ENCODE peak calls at places on chromosomes 6 and 20, in ten cellular contexts. One of them, this sample, is unnamed.
A peak's percentile ranks its signal among the peaks of the same experiment; 100 is the strongest.

GRCh38 chr6:6657085-6657819 is 68.7 kb downstream of the LY86 start:
- DNase-seq in HFFc6: no peak
- DNase-seq in WTC11: no peak
- DNase-seq in endothelial cell: no peak
- DNase-seq in epithelial cell of esophagus: no peak
- DNase-seq in activated CD8-positive, alpha-beta T cell treated with anti-CD3 and anti-CD28 coated beads for 36 hours: peak; percentile 26
- DNase-seq in psoas muscle: no peak
- DNase-seq in MCF 10A: no peak
- DNase-seq in PC-3: no peak
- DNase-seq in transverse colon: no peak
- DNase-seq in this sample: no peak

GRCh38 chr20:1802385-1803215 is 92.6 kb upstream of the SIRPA start:
- DNase-seq in transverse colon: peak; percentile 56
- DNase-seq in HFFc6: peak; percentile 29
- DNase-seq in WTC11: peak; percentile 79
- DNase-seq in psoas muscle: peak; percentile 82
- DNase-seq in MCF 10A: peak; percentile 45
- DNase-seq in epithelial cell of esophagus: peak; percentile 72
- DNase-seq in PC-3: peak; percentile 70
- DNase-seq in endothelial cell: peak; percentile 86
- DNase-seq in activated CD8-positive, alpha-beta T cell treated with anti-CD3 and anti-CD28 coated beads for 36 hours: peak; percentile 66
- DNase-seq in this sample: peak; percentile 70

GRCh38 chr20:61797200-61797599 is 268.5 kb downstream of the TAF4 start:
- DNase-seq in transverse colon: no peak
- DNase-seq in psoas muscle: peak; percentile 25
- DNase-seq in epithelial cell of esophagus: no peak
- DNase-seq in PC-3: no peak
- DNase-seq in MCF 10A: no peak
- DNase-seq in activated CD8-positive, alpha-beta T cell treated with anti-CD3 and anti-CD28 coated beads for 36 hours: no peak
- DNase-seq in endothelial cell: no peak
- DNase-seq in WTC11: peak; percentile 25
- DNase-seq in HFFc6: no peak
- DNase-seq in this sample: no peak

GRCh38 chr20:21510414-21510971 is 3.4 kb downstream of the NKX2-2 start:
- DNase-seq in WTC11: peak; percentile 33
- DNase-seq in HFFc6: no peak
- DNase-seq in transverse colon: no peak
- DNase-seq in activated CD8-positive, alpha-beta T cell treated with anti-CD3 and anti-CD28 coated beads for 36 hours: no peak
- DNase-seq in MCF 10A: no peak
- DNase-seq in psoas muscle: no peak
- DNase-seq in PC-3: no peak
- DNase-seq in epithelial cell of esophagus: no peak
- DNase-seq in endothelial cell: no peak
- DNase-seq in this sample: peak; percentile 32

GRCh38 chr6:91081452-91082067 is 494.7 kb upstream of the MAP3K7 start:
- DNase-seq in psoas muscle: no peak
- DNase-seq in activated CD8-positive, alpha-beta T cell treated with anti-CD3 and anti-CD28 coated beads for 36 hours: no peak
- DNase-seq in WTC11: no peak
- DNase-seq in PC-3: peak; percentile 59
- DNase-seq in transverse colon: no peak
- DNase-seq in HFFc6: peak; percentile 33
- DNase-seq in epithelial cell of esophagus: peak; percentile 61
- DNase-seq in endothelial cell: peak; percentile 41
- DNase-seq in MCF 10A: peak; percentile 61
- DNase-seq in this sample: peak; percentile 44

GRCh38 chr6:110283657-110284056 is 74.5 kb downstream of the METTL24 start:
- DNase-seq in MCF 10A: no peak
- DNase-seq in psoas muscle: no peak
- DNase-seq in epithelial cell of esophagus: no peak
- DNase-seq in endothelial cell: no peak
- DNase-seq in HFFc6: no peak
- DNase-seq in PC-3: no peak
- DNase-seq in activated CD8-positive, alpha-beta T cell treated with anti-CD3 and anti-CD28 coated beads for 36 hours: no peak
- DNase-seq in transverse colon: no peak
- DNase-seq in WTC11: no peak
- DNase-seq in this sample: no peak

GRCh38 chr6:150409576-150410066 is 40.8 kb downstream of the IYD start:
- DNase-seq in HFFc6: no peak
- DNase-seq in activated CD8-positive, alpha-beta T cell treated with anti-CD3 and anti-CD28 coated beads for 36 hours: no peak
- DNase-seq in transverse colon: peak; percentile 58
- DNase-seq in endothelial cell: no peak
- DNase-seq in psoas muscle: peak; percentile 56
- DNase-seq in PC-3: peak; percentile 55
- DNase-seq in epithelial cell of esophagus: no peak
- DNase-seq in WTC11: no peak
- DNase-seq in MCF 10A: peak; percentile 24
- DNase-seq in this sample: no peak

GRCh38 chr20:44026932-44027685 is 112.5 kb downstream of the TOX2 start:
- DNase-seq in WTC11: no peak
- DNase-seq in PC-3: no peak
- DNase-seq in endothelial cell: no peak
- DNase-seq in HFFc6: no peak
- DNase-seq in transverse colon: no peak
- DNase-seq in activated CD8-positive, alpha-beta T cell treated with anti-CD3 and anti-CD28 coated beads for 36 hours: no peak
- DNase-seq in MCF 10A: no peak
- DNase-seq in psoas muscle: no peak
- DNase-seq in epithelial cell of esophagus: no peak
- DNase-seq in this sample: no peak

GRCh38 chr6:22892452-22892851 is 323.1 kb downstream of the HDGFL1 start:
- DNase-seq in transverse colon: no peak
- DNase-seq in epithelial cell of esophagus: peak; percentile 97
- DNase-seq in WTC11: no peak
- DNase-seq in HFFc6: peak; percentile 96
- DNase-seq in endothelial cell: no peak
- DNase-seq in PC-3: peak; percentile 91
- DNase-seq in MCF 10A: peak; percentile 89
- DNase-seq in activated CD8-positive, alpha-beta T cell treated with anti-CD3 and anti-CD28 coated beads for 36 hours: no peak
- DNase-seq in psoas muscle: no peak
- DNase-seq in this sample: no peak

GRCh38 chr6:56388414-56388752 is 141.0 kb upstream of the COL21A1 start:
- DNase-seq in epithelial cell of esophagus: no peak
- DNase-seq in PC-3: no peak
- DNase-seq in MCF 10A: no peak
- DNase-seq in WTC11: no peak
- DNase-seq in endothelial cell: no peak
- DNase-seq in activated CD8-positive, alpha-beta T cell treated with anti-CD3 and anti-CD28 coated beads for 36 hours: no peak
- DNase-seq in psoas muscle: no peak
- DNase-seq in transverse colon: no peak
- DNase-seq in HFFc6: no peak
- DNase-seq in this sample: no peak

GRCh38 chr20:11218035-11218680 is 544.4 kb upstream of the JAG1 start:
- DNase-seq in psoas muscle: no peak
- DNase-seq in WTC11: no peak
- DNase-seq in PC-3: no peak
- DNase-seq in activated CD8-positive, alpha-beta T cell treated with anti-CD3 and anti-CD28 coated beads for 36 hours: no peak
- DNase-seq in HFFc6: no peak
- DNase-seq in MCF 10A: no peak
- DNase-seq in epithelial cell of esophagus: no peak
- DNase-seq in transverse colon: no peak
- DNase-seq in endothelial cell: no peak
- DNase-seq in this sample: no peak

GRCh38 chr20:7828437-7828836 is 111.8 kb downstream of the HAO1 start:
- DNase-seq in WTC11: no peak
- DNase-seq in MCF 10A: no peak
- DNase-seq in endothelial cell: no peak
- DNase-seq in PC-3: no peak
- DNase-seq in epithelial cell of esophagus: no peak
- DNase-seq in activated CD8-positive, alpha-beta T cell treated with anti-CD3 and anti-CD28 coated beads for 36 hours: no peak
- DNase-seq in HFFc6: no peak
- DNase-seq in transverse colon: no peak
- DNase-seq in psoas muscle: no peak
- DNase-seq in this sample: no peak

GRCh38 chr20:63520939-63521601 is 505 bp downstream of the PPDPF start:
- DNase-seq in psoas muscle: peak; percentile 86
- DNase-seq in HFFc6: peak; percentile 53
- DNase-seq in MCF 10A: peak; percentile 61
- DNase-seq in epithelial cell of esophagus: peak; percentile 81
- DNase-seq in endothelial cell: peak; percentile 65
- DNase-seq in transverse colon: peak; percentile 89
- DNase-seq in activated CD8-positive, alpha-beta T cell treated with anti-CD3 and anti-CD28 coated beads for 36 hours: peak; percentile 81
- DNase-seq in WTC11: peak; percentile 61
- DNase-seq in PC-3: peak; percentile 80
- DNase-seq in this sample: peak; percentile 85

DNA sequence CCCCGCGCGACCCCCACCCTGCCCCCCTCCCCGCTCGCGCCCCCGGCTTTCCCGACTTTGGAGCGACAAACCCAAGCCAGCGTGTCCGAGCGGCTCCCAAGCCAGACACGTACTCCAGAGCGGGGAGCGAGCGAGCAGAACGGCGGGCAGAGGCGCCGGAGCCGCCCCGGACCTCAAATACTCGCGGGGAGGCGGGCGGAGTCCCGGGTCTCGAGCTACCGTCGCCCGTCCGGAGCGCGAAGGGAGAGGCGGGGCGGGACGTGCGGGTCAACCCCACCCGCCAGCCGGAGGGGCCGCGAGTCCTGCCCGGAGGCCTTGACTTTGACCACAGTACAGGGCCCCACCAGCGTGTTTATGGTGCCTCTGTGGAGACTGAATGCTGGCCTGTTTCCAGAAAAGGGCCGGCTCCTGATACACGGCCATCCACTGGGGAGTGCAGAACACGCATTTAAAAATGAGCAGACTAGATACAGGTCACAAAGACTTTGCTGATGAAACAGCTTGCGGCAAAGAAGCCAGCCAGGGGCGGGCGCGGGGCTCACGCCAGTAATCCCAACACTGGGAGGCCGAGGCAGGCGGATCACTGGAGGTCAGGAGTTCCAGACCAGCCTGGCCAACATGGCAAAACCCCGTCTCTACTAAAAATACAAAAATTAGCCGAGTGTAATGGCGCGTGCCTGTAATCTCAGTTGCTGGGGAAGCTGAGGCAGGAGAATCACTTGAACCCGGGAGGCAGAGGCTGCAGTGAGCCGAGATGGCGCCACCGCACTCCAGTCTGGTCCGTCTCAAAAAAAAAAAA is at the start of gene SERPINB6:
- DNase-seq in transverse colon: peak; percentile 88
- DNase-seq in MCF 10A: peak; percentile 59
- DNase-seq in HFFc6: peak; percentile 74
- DNase-seq in PC-3: peak; percentile 56
- DNase-seq in WTC11: peak; percentile 52
- DNase-seq in psoas muscle: peak; percentile 88
- DNase-seq in endothelial cell: peak; percentile 42
- DNase-seq in epithelial cell of esophagus: peak; percentile 44
- DNase-seq in activated CD8-positive, alpha-beta T cell treated with anti-CD3 and anti-CD28 coated beads for 36 hours: peak; percentile 36
- DNase-seq in this sample: peak; percentile 43
- TF ChIP-seq CTCF in transverse colon: no peak
- TF ChIP-seq CTCF in MCF 10A: no peak
- TF ChIP-seq CTCF in HFFc6: no peak
- TF ChIP-seq CTCF in PC-3: no peak
- TF ChIP-seq CTCF in WTC11: no peak
- TF ChIP-seq CTCF in psoas muscle: no peak
- TF ChIP-seq CTCF in endothelial cell: no peak
- TF ChIP-seq CTCF in epithelial cell of esophagus: no peak
- TF ChIP-seq CTCF in activated CD8-positive, alpha-beta T cell treated with anti-CD3 and anti-CD28 coated beads for 36 hours: no peak
- TF ChIP-seq CTCF in this sample: no peak

DNA sequence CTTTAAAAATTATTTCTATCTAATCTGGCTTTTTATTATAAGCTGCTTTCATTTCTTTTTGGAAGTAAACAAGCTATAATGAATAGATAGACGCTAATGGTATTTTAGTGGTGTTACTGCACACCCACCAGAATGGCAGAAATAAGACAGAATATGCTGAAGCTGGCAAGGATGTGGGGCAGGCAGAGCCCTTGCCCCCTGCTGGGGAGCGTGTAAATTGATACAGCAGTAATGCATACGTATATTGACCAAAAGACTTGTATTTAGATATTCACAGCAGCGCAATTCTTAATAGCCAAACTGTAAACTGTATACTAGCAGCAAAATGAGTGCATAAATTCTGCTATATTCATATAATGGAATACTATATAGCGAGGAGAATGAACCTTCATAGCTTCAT is 35.3 kb downstream of the TMEM181 start:
- DNase-seq in WTC11: no peak
- DNase-seq in MCF 10A: no peak
- DNase-seq in HFFc6: no peak
- DNase-seq in epithelial cell of esophagus: peak; percentile 15
- DNase-seq in activated CD8-positive, alpha-beta T cell treated with anti-CD3 and anti-CD28 coated beads for 36 hours: no peak
- DNase-seq in psoas muscle: no peak
- DNase-seq in PC-3: no peak
- DNase-seq in endothelial cell: peak; percentile 12
- DNase-seq in transverse colon: no peak
- DNase-seq in this sample: no peak
- TF ChIP-seq CTCF in WTC11: no peak
- TF ChIP-seq CTCF in MCF 10A: peak; percentile 19
- TF ChIP-seq CTCF in HFFc6: peak; percentile 61
- TF ChIP-seq CTCF in epithelial cell of esophagus: peak; percentile 23
- TF ChIP-seq CTCF in activated CD8-positive, alpha-beta T cell treated with anti-CD3 and anti-CD28 coated beads for 36 hours: peak; percentile 17
- TF ChIP-seq CTCF in psoas muscle: no peak
- TF ChIP-seq CTCF in PC-3: peak; percentile 52
- TF ChIP-seq CTCF in endothelial cell: peak; percentile 40
- TF ChIP-seq CTCF in transverse colon: peak; percentile 16
- TF ChIP-seq CTCF in this sample: no peak

DNA sequence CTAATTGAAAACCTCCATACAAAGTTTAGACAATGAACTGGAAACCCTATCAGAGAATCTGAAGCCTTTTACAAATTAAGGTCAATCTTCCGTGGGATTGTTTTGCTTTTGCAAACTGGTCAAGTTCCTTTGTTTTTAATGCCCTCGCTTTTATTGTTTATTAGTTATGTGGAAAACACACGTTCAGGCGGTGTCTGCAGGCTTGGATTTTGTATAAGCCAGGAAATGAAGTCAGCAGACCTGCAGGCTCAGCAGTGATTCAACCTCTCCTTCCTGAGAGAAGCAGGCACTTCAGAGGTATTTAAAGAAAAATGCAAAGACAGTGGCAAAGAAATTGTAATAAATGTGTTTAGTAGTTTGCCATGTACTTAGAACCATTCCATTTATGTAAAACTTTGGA is 103.4 kb upstream of the PDE10A start:
- DNase-seq in transverse colon: no peak
- DNase-seq in activated CD8-positive, alpha-beta T cell treated with anti-CD3 and anti-CD28 coated beads for 36 hours: no peak
- DNase-seq in epithelial cell of esophagus: peak; percentile 45
- DNase-seq in HFFc6: no peak
- DNase-seq in PC-3: peak; percentile 3
- DNase-seq in MCF 10A: peak; percentile 66
- DNase-seq in WTC11: no peak
- DNase-seq in psoas muscle: no peak
- DNase-seq in endothelial cell: no peak
- DNase-seq in this sample: no peak
- TF ChIP-seq CTCF in transverse colon: no peak
- TF ChIP-seq CTCF in activated CD8-positive, alpha-beta T cell treated with anti-CD3 and anti-CD28 coated beads for 36 hours: no peak
- TF ChIP-seq CTCF in epithelial cell of esophagus: no peak
- TF ChIP-seq CTCF in HFFc6: no peak
- TF ChIP-seq CTCF in PC-3: no peak
- TF ChIP-seq CTCF in MCF 10A: no peak
- TF ChIP-seq CTCF in WTC11: no peak
- TF ChIP-seq CTCF in psoas muscle: no peak
- TF ChIP-seq CTCF in endothelial cell: no peak
- TF ChIP-seq CTCF in this sample: no peak

DNA sequence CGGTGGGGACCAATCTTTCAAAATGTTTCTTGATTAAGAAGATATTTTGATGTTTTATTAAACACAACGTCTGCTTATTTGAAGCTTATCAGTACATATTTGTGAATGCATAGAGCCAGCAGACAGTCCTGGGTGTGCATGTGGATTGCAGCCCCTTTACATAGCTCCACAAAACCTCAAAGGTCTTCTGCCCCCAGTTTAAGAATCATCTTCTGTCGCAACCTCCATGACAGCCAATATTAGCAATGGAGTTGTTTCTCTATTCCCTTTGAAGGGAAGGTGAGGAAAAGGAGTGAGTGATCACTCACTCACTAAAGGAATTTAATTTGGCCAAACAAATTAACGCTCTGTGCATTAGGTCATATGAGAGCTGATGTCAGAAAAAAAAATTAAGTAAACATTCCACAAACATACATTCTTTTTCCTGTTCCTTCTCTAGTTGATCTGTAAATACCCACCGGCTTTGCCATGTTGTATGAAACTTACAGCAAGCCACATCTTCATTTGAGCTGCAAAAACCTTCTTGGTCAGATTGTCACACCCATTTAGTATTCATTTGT is 152.9 kb downstream of the SIM1 start:
- DNase-seq in PC-3: no peak
- DNase-seq in WTC11: no peak
- DNase-seq in transverse colon: no peak
- DNase-seq in HFFc6: no peak
- DNase-seq in epithelial cell of esophagus: peak; percentile 48
- DNase-seq in MCF 10A: no peak
- DNase-seq in psoas muscle: no peak
- DNase-seq in endothelial cell: no peak
- DNase-seq in activated CD8-positive, alpha-beta T cell treated with anti-CD3 and anti-CD28 coated beads for 36 hours: no peak
- DNase-seq in this sample: no peak
- TF ChIP-seq CTCF in PC-3: no peak
- TF ChIP-seq CTCF in WTC11: no peak
- TF ChIP-seq CTCF in transverse colon: no peak
- TF ChIP-seq CTCF in HFFc6: no peak
- TF ChIP-seq CTCF in epithelial cell of esophagus: no peak
- TF ChIP-seq CTCF in MCF 10A: no peak
- TF ChIP-seq CTCF in psoas muscle: no peak
- TF ChIP-seq CTCF in endothelial cell: no peak
- TF ChIP-seq CTCF in activated CD8-positive, alpha-beta T cell treated with anti-CD3 and anti-CD28 coated beads for 36 hours: no peak
- TF ChIP-seq CTCF in this sample: no peak

This sample was measured in GM10248.